ENCODE peak calls at places on chromosome 7, in ten cellular contexts. F is aorta; Q is breast epithelium; M is PC-3; O is upper lobe of right lung; C is SK-N-SH; R is SJSA1; T is heart right ventricle; Z is CD8-positive, alpha-beta T cell; E is neuronal stem cell. H is an unnamed sample.

GRCh38 chr7:138885383-138886147 is 87.6 kb upstream of the ATP6V0A4 start:
- DNase-seq in F (no peak), Q (no peak), M (peak), O (no peak), C (no peak), R (no peak), T (no peak), Z (no peak), E (no peak), H (no peak)

GRCh38 chr7:2812831-2813230 is 31.3 kb downstream of the GNA12 start:
- DNase-seq in F (no peak), Q (no peak), M (no peak), O (peak), C (no peak), R (peak), T (no peak), Z (no peak), E (no peak), H (no peak)

GRCh38 chr7:128217030-128217805 is 23.9 kb upstream of the LEP start:
- DNase-seq in F (peak), Q (no peak), M (peak), O (peak), C (no peak), R (no peak), T (no peak), Z (no peak), E (no peak), H (no peak)

GRCh38 chr7:93048136-93048930 is 69.4 kb downstream of the SAMD9 start:
- DNase-seq in F (no peak), Q (no peak), M (peak), O (no peak), C (no peak), R (no peak), T (no peak), Z (no peak), E (no peak), H (no peak)

GRCh38 chr7:102279537-102280400 is 6.9 kb upstream of the SH2B2 start:
- DNase-seq in F (no peak), Q (no peak), M (peak), O (peak), C (peak), R (peak), T (peak), Z (peak), E (peak), H (peak)

GRCh38 chr7:155509725-155510551 is 36.4 kb downstream of the CNPY1 start:
- DNase-seq in F (no peak), Q (no peak), M (no peak), O (peak), C (no peak), R (no peak), T (no peak), Z (no peak), E (no peak), H (no peak)

GRCh38 chr7:2870471-2870941 is 26.4 kb upstream of the GNA12 start:
- DNase-seq in F (peak), Q (peak), M (peak), O (peak), C (peak), R (no peak), T (peak), Z (peak), E (no peak), H (peak)

GRCh38 chr7:32941996-32942782 is 15.1 kb upstream of the FKBP9 start:
- DNase-seq in F (peak), Q (peak), M (no peak), O (peak), C (peak), R (peak), T (peak), Z (peak), E (peak), H (peak)

GRCh38 chr7:24786941-24787340 is 29.7 kb upstream of the GSDME start:
- DNase-seq in F (no peak), Q (peak), M (peak), O (no peak), C (no peak), R (peak), T (peak), Z (no peak), E (no peak), H (no peak)

GRCh38 chr7:83640240-83640639 is 8.7 kb downstream of the SEMA3E start:
- DNase-seq in F (no peak), Q (no peak), M (no peak), O (no peak), C (no peak), R (no peak), T (no peak), Z (no peak), E (no peak), H (no peak)

GRCh38 chr7:113281223-113281622 is 162.9 kb upstream of the SMIM30 start:
- DNase-seq in F (no peak), Q (no peak), M (no peak), O (no peak), C (peak), R (no peak), T (no peak), Z (no peak), E (no peak), H (no peak)

GRCh38 chr7:130485734-130486113 is 6.2 kb upstream of the MEST start:
- DNase-seq in F (no peak), Q (no peak), M (no peak), O (no peak), C (no peak), R (no peak), T (no peak), Z (no peak), E (no peak), H (no peak)

GRCh38 chr7:149454750-149455149 is 6.1 kb downstream of the ZNF777 start:
- DNase-seq in F (no peak), Q (no peak), M (no peak), O (no peak), C (no peak), R (no peak), T (no peak), Z (no peak), E (no peak), H (no peak)

GRCh38 chr7:77391230-77391629 is 24.9 kb downstream of the GSAP start:
- DNase-seq in F (no peak), Q (no peak), M (no peak), O (no peak), C (no peak), R (no peak), T (no peak), Z (no peak), E (no peak), H (peak)

GRCh38 chr7:81457858-81458522 is 311.9 kb downstream of the HGF start:
- DNase-seq in F (no peak), Q (no peak), M (peak), O (no peak), C (no peak), R (no peak), T (no peak), Z (no peak), E (no peak), H (no peak)

GRCh38 chr7:2614646-2615330 is 17.0 kb upstream of the TTYH3 start:
- DNase-seq in F (no peak), Q (no peak), M (no peak), O (no peak), C (no peak), R (no peak), T (no peak), Z (no peak), E (no peak), H (no peak)

GRCh38 chr7:133618970-133619369 is 366.1 kb downstream of the EXOC4 start:
- DNase-seq in F (no peak), Q (no peak), M (no peak), O (no peak), C (peak), R (no peak), T (no peak), Z (no peak), E (no peak), H (no peak)

GRCh38 chr7:81527651-81528050 is 242.2 kb downstream of the HGF start:
- DNase-seq in F (no peak), Q (no peak), M (peak), O (no peak), C (no peak), R (no peak), T (no peak), Z (no peak), E (no peak), H (no peak)

GRCh38 chr7:102306916-102307677 is 20.4 kb downstream of the SH2B2 start:
- DNase-seq in F (no peak), Q (peak), M (peak), O (peak), C (no peak), R (peak), T (peak), Z (no peak), E (no peak), H (peak)

GRCh38 chr7:55432937-55433784 is 68.0 kb downstream of the LANCL2 start:
- DNase-seq in F (no peak), Q (no peak), M (peak), O (no peak), C (peak), R (peak), T (no peak), Z (no peak), E (no peak), H (peak)

GRCh38 chr7:132095-132482 is 60.3 kb upstream of the FAM20C start:
- DNase-seq in F (no peak), Q (no peak), M (no peak), O (peak), C (no peak), R (no peak), T (no peak), Z (no peak), E (no peak), H (no peak)
- H3K27ac ChIP-seq in F (no peak), Q (peak), M (no peak), O (peak), C (no peak), R (no peak), T (peak), Z (no peak), E (no peak), H (no peak)

GRCh38 chr7:27169658-27170493 is 4.2 kb downstream of the HOXA10 start:
- DNase-seq in F (peak), Q (no peak), M (peak), O (peak), C (no peak), R (peak), T (no peak), Z (no peak), E (no peak), H (no peak)
- H3K27ac ChIP-seq in F (no peak), Q (peak), M (peak), O (no peak), C (no peak), R (peak), T (no peak), Z (no peak), E (no peak), H (no peak)

GRCh38 chr7:47435889-47436312 is 146.0 kb downstream of the TNS3 start:
- DNase-seq in F (peak), Q (peak), M (peak), O (no peak), C (peak), R (peak), T (peak), Z (no peak), E (peak), H (no peak)

GRCh38 chr7:47428780-47429472 is 153.0 kb downstream of the TNS3 start:
- DNase-seq in F (no peak), Q (no peak), M (no peak), O (no peak), C (no peak), R (no peak), T (no peak), Z (no peak), E (no peak), H (no peak)

GRCh38 chr7:47430422-47430821 is 151.5 kb downstream of the TNS3 start:
- DNase-seq in F (no peak), Q (no peak), M (no peak), O (no peak), C (no peak), R (no peak), T (no peak), Z (no peak), E (no peak), H (no peak)

GRCh38 chr7:47428052-47428779 is 153.7 kb downstream of the TNS3 start:
- DNase-seq in F (no peak), Q (no peak), M (no peak), O (no peak), C (peak), R (no peak), T (no peak), Z (no peak), E (peak), H (no peak)

GRCh38 chr7:47432988-47433895 is 148.7 kb downstream of the TNS3 start:
- DNase-seq in F (no peak), Q (no peak), M (no peak), O (no peak), C (no peak), R (no peak), T (no peak), Z (no peak), E (no peak), H (no peak)
- H3K27ac ChIP-seq in F (no peak), Q (peak), M (no peak), O (peak), C (no peak), R (no peak), T (no peak), Z (no peak), E (no peak), H (no peak)

GRCh38 chr7:99394188-99394502 is 14.3 kb downstream of the PDAP1 start:
- DNase-seq in F (no peak), Q (no peak), M (no peak), O (no peak), C (no peak), R (no peak), T (no peak), Z (no peak), E (no peak), H (no peak)
- H3K27ac ChIP-seq in F (no peak), Q (peak), M (no peak), O (no peak), C (no peak), R (no peak), T (no peak), Z (no peak), E (no peak), H (peak)